ENCODE peak calls at places on chromosome 18, in nine cellular contexts. One of them, this sample, is unnamed. For H3K4me1, the result is how much of the 10 kb centered on the place peaks cover.

GRCh38 chr18:3458952-3459853 is 9.2 kb downstream of the TGIF1 start:
- DNase-seq in uterus: no peak
- DNase-seq in H9: no peak
- DNase-seq in OCI-LY7: no peak
- DNase-seq in HCT116: no peak
- DNase-seq in HAP-1: no peak
- DNase-seq in right lobe of liver: no peak
- DNase-seq in naive thymus-derived CD4-positive, alpha-beta T cell: no peak
- DNase-seq in GM23248: peak
- DNase-seq in this sample: no peak

GRCh38 chr18:44552706-44553105 is 128.0 kb upstream of the SETBP1 start:
- DNase-seq in uterus: no peak
- DNase-seq in H9: peak
- DNase-seq in OCI-LY7: no peak
- DNase-seq in HCT116: no peak
- DNase-seq in HAP-1: no peak
- DNase-seq in right lobe of liver: no peak
- DNase-seq in naive thymus-derived CD4-positive, alpha-beta T cell: no peak
- DNase-seq in GM23248: no peak
- DNase-seq in this sample: no peak

GRCh38 chr18:70221156-70221910 is 15.8 kb upstream of the RTTN start:
- DNase-seq in uterus: peak
- DNase-seq in H9: peak
- DNase-seq in OCI-LY7: no peak
- DNase-seq in HCT116: no peak
- DNase-seq in HAP-1: peak
- DNase-seq in right lobe of liver: no peak
- DNase-seq in naive thymus-derived CD4-positive, alpha-beta T cell: no peak
- DNase-seq in GM23248: no peak
- DNase-seq in this sample: no peak

GRCh38 chr18:79940126-79940813 is 11.2 kb downstream of the SLC66A2 start:
- DNase-seq in uterus: no peak
- DNase-seq in H9: peak
- DNase-seq in OCI-LY7: no peak
- DNase-seq in HCT116: no peak
- DNase-seq in HAP-1: peak
- DNase-seq in right lobe of liver: no peak
- DNase-seq in naive thymus-derived CD4-positive, alpha-beta T cell: no peak
- DNase-seq in GM23248: no peak
- DNase-seq in this sample: no peak

GRCh38 chr18:48814490-48815181 is 136.1 kb downstream of the SMAD7 start:
- DNase-seq in uterus: peak
- DNase-seq in H9: peak
- DNase-seq in OCI-LY7: no peak
- DNase-seq in HCT116: no peak
- DNase-seq in HAP-1: no peak
- DNase-seq in right lobe of liver: no peak
- DNase-seq in naive thymus-derived CD4-positive, alpha-beta T cell: no peak
- DNase-seq in GM23248: peak
- DNase-seq in this sample: no peak

GRCh38 chr18:29862824-29863223 is 1179.7 kb downstream of the DSC3 start:
- DNase-seq in uterus: no peak
- DNase-seq in H9: no peak
- DNase-seq in OCI-LY7: no peak
- DNase-seq in HCT116: no peak
- DNase-seq in HAP-1: no peak
- DNase-seq in right lobe of liver: no peak
- DNase-seq in naive thymus-derived CD4-positive, alpha-beta T cell: no peak
- DNase-seq in GM23248: no peak
- DNase-seq in this sample: no peak

GRCh38 chr18:29188760-29189159 is 1011.8 kb upstream of the CDH2 start:
- DNase-seq in uterus: no peak
- DNase-seq in H9: no peak
- DNase-seq in OCI-LY7: no peak
- DNase-seq in HCT116: no peak
- DNase-seq in HAP-1: no peak
- DNase-seq in right lobe of liver: no peak
- DNase-seq in naive thymus-derived CD4-positive, alpha-beta T cell: no peak
- DNase-seq in GM23248: peak
- DNase-seq in this sample: no peak

GRCh38 chr18:72866901-72867701 is 686 bp downstream of the NETO1 start:
- DNase-seq in uterus: no peak
- DNase-seq in H9: peak
- DNase-seq in OCI-LY7: no peak
- DNase-seq in HCT116: no peak
- DNase-seq in HAP-1: no peak
- DNase-seq in right lobe of liver: no peak
- DNase-seq in naive thymus-derived CD4-positive, alpha-beta T cell: no peak
- DNase-seq in GM23248: no peak
- DNase-seq in this sample: no peak

GRCh38 chr18:54684786-54685185 is 93.7 kb downstream of the DYNAP start:
- DNase-seq in uterus: no peak
- DNase-seq in H9: peak
- DNase-seq in OCI-LY7: no peak
- DNase-seq in HCT116: no peak
- DNase-seq in HAP-1: peak
- DNase-seq in right lobe of liver: no peak
- DNase-seq in naive thymus-derived CD4-positive, alpha-beta T cell: no peak
- DNase-seq in GM23248: no peak
- DNase-seq in this sample: no peak

GRCh38 chr18:4134691-4135090 is 320.4 kb downstream of the DLGAP1 start:
- DNase-seq in uterus: no peak
- DNase-seq in H9: no peak
- DNase-seq in OCI-LY7: no peak
- DNase-seq in HCT116: no peak
- DNase-seq in HAP-1: no peak
- DNase-seq in right lobe of liver: no peak
- DNase-seq in naive thymus-derived CD4-positive, alpha-beta T cell: no peak
- DNase-seq in GM23248: no peak
- DNase-seq in this sample: no peak

GRCh38 chr18:76621782-76622495 is 126.9 kb upstream of the ZNF516 start:
- DNase-seq in uterus: no peak
- DNase-seq in H9: no peak
- DNase-seq in OCI-LY7: no peak
- DNase-seq in HCT116: no peak
- DNase-seq in HAP-1: no peak
- DNase-seq in right lobe of liver: no peak
- DNase-seq in naive thymus-derived CD4-positive, alpha-beta T cell: no peak
- DNase-seq in GM23248: peak
- DNase-seq in this sample: no peak

GRCh38 chr18:10485475-10485874 is 31.0 kb downstream of the APCDD1 start:
- DNase-seq in uterus: no peak
- DNase-seq in H9: no peak
- DNase-seq in OCI-LY7: no peak
- DNase-seq in HCT116: no peak
- DNase-seq in HAP-1: no peak
- DNase-seq in right lobe of liver: no peak
- DNase-seq in naive thymus-derived CD4-positive, alpha-beta T cell: no peak
- DNase-seq in GM23248: no peak
- DNase-seq in this sample: no peak
- H3K4me1 ChIP-seq in uterus: under half
- H3K4me1 ChIP-seq in H9: under half
- H3K4me1 ChIP-seq in OCI-LY7: under half
- H3K4me1 ChIP-seq in HCT116: under half
- H3K4me1 ChIP-seq in HAP-1: under half
- H3K4me1 ChIP-seq in right lobe of liver: under half
- H3K4me1 ChIP-seq in naive thymus-derived CD4-positive, alpha-beta T cell: under half
- H3K4me1 ChIP-seq in GM23248: under half
- H3K4me1 ChIP-seq in this sample: under half

GRCh38 chr18:8711736-8712135 is 6.4 kb downstream of the MTCL1 start:
- DNase-seq in uterus: no peak
- DNase-seq in H9: no peak
- DNase-seq in OCI-LY7: no peak
- DNase-seq in HCT116: no peak
- DNase-seq in HAP-1: no peak
- DNase-seq in right lobe of liver: no peak
- DNase-seq in naive thymus-derived CD4-positive, alpha-beta T cell: no peak
- DNase-seq in GM23248: no peak
- DNase-seq in this sample: no peak
- H3K4me1 ChIP-seq in uterus: under half
- H3K4me1 ChIP-seq in H9: under half
- H3K4me1 ChIP-seq in OCI-LY7: under half
- H3K4me1 ChIP-seq in HCT116: under half
- H3K4me1 ChIP-seq in HAP-1: under half
- H3K4me1 ChIP-seq in right lobe of liver: under half
- H3K4me1 ChIP-seq in naive thymus-derived CD4-positive, alpha-beta T cell: under half
- H3K4me1 ChIP-seq in GM23248: under half
- H3K4me1 ChIP-seq in this sample: under half

GRCh38 chr18:62526098-62527025 is 3.5 kb downstream of the ZCCHC2 start:
- DNase-seq in uterus: peak
- DNase-seq in H9: peak
- DNase-seq in OCI-LY7: peak
- DNase-seq in HCT116: peak
- DNase-seq in HAP-1: peak
- DNase-seq in right lobe of liver: peak
- DNase-seq in naive thymus-derived CD4-positive, alpha-beta T cell: peak
- DNase-seq in GM23248: peak
- DNase-seq in this sample: peak
- H3K4me1 ChIP-seq in uterus: under half
- H3K4me1 ChIP-seq in H9: under half
- H3K4me1 ChIP-seq in OCI-LY7: under half
- H3K4me1 ChIP-seq in HCT116: under half
- H3K4me1 ChIP-seq in HAP-1: under half
- H3K4me1 ChIP-seq in right lobe of liver: under half
- H3K4me1 ChIP-seq in naive thymus-derived CD4-positive, alpha-beta T cell: under half
- H3K4me1 ChIP-seq in GM23248: under half
- H3K4me1 ChIP-seq in this sample: under half

GRCh38 chr18:59708988-59709387 is 11.8 kb upstream of the CCBE1 start:
- DNase-seq in uterus: no peak
- DNase-seq in H9: no peak
- DNase-seq in OCI-LY7: no peak
- DNase-seq in HCT116: no peak
- DNase-seq in HAP-1: no peak
- DNase-seq in right lobe of liver: no peak
- DNase-seq in naive thymus-derived CD4-positive, alpha-beta T cell: no peak
- DNase-seq in GM23248: no peak
- DNase-seq in this sample: no peak

GRCh38 chr18:59705145-59705544 is 7.9 kb upstream of the CCBE1 start:
- DNase-seq in uterus: no peak
- DNase-seq in H9: no peak
- DNase-seq in OCI-LY7: no peak
- DNase-seq in HCT116: no peak
- DNase-seq in HAP-1: no peak
- DNase-seq in right lobe of liver: no peak
- DNase-seq in naive thymus-derived CD4-positive, alpha-beta T cell: no peak
- DNase-seq in GM23248: no peak
- DNase-seq in this sample: no peak

GRCh38 chr18:59706499-59706898 is 9.3 kb upstream of the CCBE1 start:
- DNase-seq in uterus: no peak
- DNase-seq in H9: no peak
- DNase-seq in OCI-LY7: no peak
- DNase-seq in HCT116: no peak
- DNase-seq in HAP-1: no peak
- DNase-seq in right lobe of liver: no peak
- DNase-seq in naive thymus-derived CD4-positive, alpha-beta T cell: no peak
- DNase-seq in GM23248: no peak
- DNase-seq in this sample: no peak

GRCh38 chr18:59704146-59704545 is 6.9 kb upstream of the CCBE1 start:
- DNase-seq in uterus: no peak
- DNase-seq in H9: no peak
- DNase-seq in OCI-LY7: no peak
- DNase-seq in HCT116: no peak
- DNase-seq in HAP-1: no peak
- DNase-seq in right lobe of liver: no peak
- DNase-seq in naive thymus-derived CD4-positive, alpha-beta T cell: no peak
- DNase-seq in GM23248: no peak
- DNase-seq in this sample: no peak

DNA sequence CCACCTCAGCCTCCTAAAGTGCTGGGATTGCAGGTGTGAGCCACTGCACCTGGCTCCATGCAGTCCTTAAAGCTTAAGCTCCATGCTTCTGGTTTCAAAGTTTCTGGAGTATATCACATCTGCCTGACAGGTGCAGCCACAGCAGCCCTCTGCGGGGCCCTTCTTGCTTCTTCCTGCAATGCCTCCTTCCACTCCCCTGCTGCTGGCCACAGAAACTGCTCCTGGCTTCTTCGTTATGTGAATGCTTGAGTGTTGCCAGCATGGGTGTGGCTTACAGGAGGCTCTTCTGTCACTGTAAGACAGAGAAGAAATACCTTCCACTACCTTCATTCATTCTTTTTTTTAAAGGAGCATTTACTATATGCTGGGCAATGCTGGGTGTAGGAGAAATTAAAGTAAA is 10.1 kb upstream of the CCBE1 start:
- DNase-seq in uterus: no peak
- DNase-seq in H9: peak
- DNase-seq in OCI-LY7: no peak
- DNase-seq in HCT116: no peak
- DNase-seq in HAP-1: no peak
- DNase-seq in right lobe of liver: no peak
- DNase-seq in naive thymus-derived CD4-positive, alpha-beta T cell: no peak
- DNase-seq in GM23248: no peak
- DNase-seq in this sample: no peak
- H3K4me1 ChIP-seq in uterus: under half
- H3K4me1 ChIP-seq in H9: under half
- H3K4me1 ChIP-seq in OCI-LY7: under half
- H3K4me1 ChIP-seq in HCT116: under half
- H3K4me1 ChIP-seq in HAP-1: under half
- H3K4me1 ChIP-seq in right lobe of liver: under half
- H3K4me1 ChIP-seq in naive thymus-derived CD4-positive, alpha-beta T cell: under half
- H3K4me1 ChIP-seq in GM23248: under half
- H3K4me1 ChIP-seq in this sample: under half

DNA sequence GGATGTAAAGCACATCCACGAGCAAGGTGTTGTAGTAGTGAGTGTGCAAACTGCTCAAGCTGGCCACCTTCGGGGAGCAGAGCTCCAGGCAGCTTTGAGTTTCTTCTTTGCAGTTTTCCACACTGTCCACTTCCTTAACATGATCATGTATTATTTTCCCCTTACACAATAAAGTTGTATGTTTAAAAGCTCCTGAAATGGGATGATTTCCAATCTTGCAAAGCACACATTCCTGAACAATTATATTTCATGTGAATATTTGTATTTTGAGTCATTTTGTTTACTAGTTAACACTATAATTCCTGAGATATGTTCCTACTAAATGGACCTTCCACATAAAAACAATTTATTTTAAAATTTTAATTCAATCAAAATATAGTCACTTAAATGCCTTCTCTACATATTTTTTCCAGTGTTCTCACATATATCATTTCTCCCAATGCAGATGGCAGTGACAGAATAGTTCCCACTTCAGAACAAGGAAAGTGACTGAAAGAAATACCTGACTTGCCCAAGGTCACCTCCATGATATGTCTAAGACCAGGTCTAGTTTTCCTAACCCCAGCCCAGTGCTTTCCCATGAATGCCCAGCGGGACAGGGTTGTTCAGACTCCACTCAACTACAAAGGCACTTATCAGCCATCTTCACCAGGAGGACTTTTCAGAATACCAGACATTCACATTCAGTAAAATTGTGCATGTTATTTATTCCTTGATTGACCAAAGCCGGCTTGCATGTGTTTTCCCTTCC is 5.5 kb downstream of the CYB5A start:
- DNase-seq in uterus: no peak
- DNase-seq in H9: no peak
- DNase-seq in OCI-LY7: no peak
- DNase-seq in HCT116: no peak
- DNase-seq in HAP-1: no peak
- DNase-seq in right lobe of liver: no peak
- DNase-seq in naive thymus-derived CD4-positive, alpha-beta T cell: no peak
- DNase-seq in GM23248: peak
- DNase-seq in this sample: no peak
- H3K4me1 ChIP-seq in uterus: under half
- H3K4me1 ChIP-seq in H9: under half
- H3K4me1 ChIP-seq in OCI-LY7: under half
- H3K4me1 ChIP-seq in HCT116: under half
- H3K4me1 ChIP-seq in HAP-1: under half
- H3K4me1 ChIP-seq in right lobe of liver: under half
- H3K4me1 ChIP-seq in naive thymus-derived CD4-positive, alpha-beta T cell: under half
- H3K4me1 ChIP-seq in GM23248: under half
- H3K4me1 ChIP-seq in this sample: under half

This sample was measured in effector memory CD4-positive, alpha-beta T cell.